ENCODE peak calls at places on chromosomes 7 and 10, in nine cellular contexts. V is small intestine; X is activated CD4-positive, alpha-beta T cell treated with anti-CD3 and anti-CD28 coated beads, Interleukin-2, amount 50 U/mL, for 24 hours; O is activated T-helper 9 cell treated with anti-CD3 and anti-CD28 coated beads, Interleukin-2, amount 50 U/mL, for 16 hours; M is endothelial cell; T is brain microvascular endothelial cell; E is tibial nerve; A is amniotic stem cell; W is left cardiac atrium. L is an unnamed sample.

GRCh38 chr7:32088336-32088975 is 18.2 kb upstream of the PDE1C start:
- DNase-seq in V (no peak), X (no peak), O (no peak), M (no peak), T (no peak), E (no peak), A (no peak), W (no peak), L (no peak)

GRCh38 chr10:80204801-80205477 is 398 bp downstream of the ANXA11 start:
- DNase-seq in V (peak), X (no peak), O (no peak), M (peak), T (no peak), E (no peak), A (no peak), W (peak), L (peak)

GRCh38 chr10:25934673-25935139 is 677 bp downstream of the MYO3A start:
- DNase-seq in V (no peak), X (no peak), O (no peak), M (peak), T (no peak), E (no peak), A (no peak), W (no peak), L (no peak)

GRCh38 chr7:135930565-135931423 is 46.4 kb downstream of the MTPN start:
- DNase-seq in V (no peak), X (no peak), O (no peak), M (no peak), T (peak), E (no peak), A (peak), W (no peak), L (peak)

GRCh38 chr10:665579-666091 is 23.8 kb downstream of the DIP2C start:
- DNase-seq in V (no peak), X (no peak), O (no peak), M (no peak), T (no peak), E (no peak), A (no peak), W (peak), L (peak)

GRCh38 chr7:157682946-157683239 is 346.1 kb downstream of the DNAJB6 start:
- DNase-seq in V (no peak), X (no peak), O (no peak), M (no peak), T (no peak), E (no peak), A (no peak), W (no peak), L (no peak)

GRCh38 chr7:14606101-14606500 is 296.4 kb downstream of the DGKB start:
- DNase-seq in V (no peak), X (no peak), O (no peak), M (no peak), T (peak), E (no peak), A (no peak), W (no peak), L (peak)

GRCh38 chr7:15407910-15408309 is 153.9 kb downstream of the AGMO start:
- DNase-seq in V (no peak), X (no peak), O (no peak), M (no peak), T (no peak), E (no peak), A (no peak), W (no peak), L (no peak)

GRCh38 chr7:47327698-47328391 is 254.1 kb downstream of the TNS3 start:
- DNase-seq in V (peak), X (no peak), O (no peak), M (peak), T (peak), E (peak), A (peak), W (peak), L (peak)

L was measured in cardiac fibroblast.